ENCODE peak calls at places on chromosomes 4 and X, in nine cellular contexts. I, Z, A, K, N, R, U, E and X are unnamed samples.
A peak's percentile ranks its signal among the peaks of the same experiment; 100 is the strongest.

GRCh38 chrX:46125139-46125538 is 420.1 kb downstream of the ZNF674 start:
- DNase-seq in I (no peak), Z (no peak), A (no peak), K (peak; percentile 46), N (no peak), R (no peak), U (no peak), E (no peak), X (no peak)

GRCh38 chr4:94621491-94622080 is 136.2 kb upstream of the BMPR1B start:
- DNase-seq in I (no peak), Z (no peak), A (no peak), K (peak; percentile 44), N (no peak), R (no peak), U (no peak), E (no peak), X (no peak)

GRCh38 chrX:7062912-7063311 is 84.6 kb upstream of the STS start:
- DNase-seq in I (no peak), Z (no peak), A (no peak), K (no peak), N (no peak), R (no peak), U (no peak), E (no peak), X (no peak)

GRCh38 chr4:104896623-104897296 is 249.9 kb upstream of the TET2 start:
- DNase-seq in I (no peak), Z (no peak), A (no peak), K (no peak), N (no peak), R (no peak), U (no peak), E (no peak), X (no peak)

GRCh38 chr4:150515135-150515534 is 66.8 kb upstream of the MAB21L2 start:
- DNase-seq in I (no peak), Z (no peak), A (no peak), K (no peak), N (no peak), R (no peak), U (no peak), E (no peak), X (no peak)

GRCh38 chrX:64996805-64997204 is 20.6 kb upstream of the ZC4H2 start:
- DNase-seq in I (no peak), Z (no peak), A (no peak), K (no peak), N (no peak), R (no peak), U (no peak), E (no peak), X (no peak)

GRCh38 chrX:129980043-129980442 is 2.4 kb upstream of the BCORL1 start:
- DNase-seq in I (peak; percentile 71), Z (peak; percentile 53), A (no peak), K (peak; percentile 60), N (peak; percentile 16), R (peak; percentile 35), U (peak; percentile 55), E (peak; percentile 37), X (peak; percentile 20)

GRCh38 chr4:98508825-98509539 is 149.4 kb downstream of the TSPAN5 start:
- DNase-seq in I (no peak), Z (no peak), A (no peak), K (no peak), N (no peak), R (no peak), U (no peak), E (no peak), X (no peak)

GRCh38 chr4:2643555-2643954 is 107.1 kb downstream of the FAM193A start:
- DNase-seq in I (peak; percentile 38), Z (peak; percentile 6), A (peak; percentile 53), K (no peak), N (no peak), R (no peak), U (no peak), E (no peak), X (no peak)

GRCh38 chrX:103254921-103255455 is at the start of gene TCEAL8:
- DNase-seq in I (peak; percentile 89), Z (peak; percentile 89), A (peak; percentile 85), K (peak; percentile 73), N (peak; percentile 74), R (peak; percentile 72), U (peak; percentile 79), E (peak; percentile 71), X (peak; percentile 27)

GRCh38 chrX:10208953-10209352 is 52.2 kb downstream of the CLCN4 start:
- DNase-seq in I (no peak), Z (no peak), A (no peak), K (no peak), N (no peak), R (no peak), U (no peak), E (no peak), X (no peak)

GRCh38 chrX:43239356-43239755 is 416.7 kb upstream of the MAOA start:
- DNase-seq in I (no peak), Z (no peak), A (no peak), K (no peak), N (no peak), R (no peak), U (no peak), E (no peak), X (no peak)

GRCh38 chrX:148856505-148856904 is 356.1 kb downstream of the AFF2 start:
- DNase-seq in I (no peak), Z (no peak), A (no peak), K (no peak), N (no peak), R (no peak), U (no peak), E (no peak), X (no peak)

GRCh38 chrX:20454117-20454516 is 187.4 kb upstream of the RPS6KA3 start:
- DNase-seq in I (no peak), Z (no peak), A (no peak), K (no peak), N (no peak), R (no peak), U (no peak), E (no peak), X (no peak)

GRCh38 chr4:139740531-139741041 is 75.0 kb downstream of the MGST2 start:
- DNase-seq in I (peak; percentile 88), Z (peak; percentile 70), A (no peak), K (peak; percentile 62), N (no peak), R (peak; percentile 55), U (no peak), E (peak; percentile 62), X (no peak)

GRCh38 chr4:18669390-18669789 is 647.8 kb upstream of the LCORL start:
- DNase-seq in I (no peak), Z (no peak), A (no peak), K (no peak), N (no peak), R (no peak), U (no peak), E (no peak), X (no peak)

GRCh38 chr4:18666322-18666721 is 644.8 kb upstream of the LCORL start:
- DNase-seq in I (no peak), Z (no peak), A (no peak), K (no peak), N (no peak), R (no peak), U (no peak), E (no peak), X (no peak)

GRCh38 chr4:18670034-18670433 is 648.5 kb upstream of the LCORL start:
- DNase-seq in I (no peak), Z (no peak), A (no peak), K (no peak), N (no peak), R (no peak), U (no peak), E (no peak), X (no peak)

DNA sequence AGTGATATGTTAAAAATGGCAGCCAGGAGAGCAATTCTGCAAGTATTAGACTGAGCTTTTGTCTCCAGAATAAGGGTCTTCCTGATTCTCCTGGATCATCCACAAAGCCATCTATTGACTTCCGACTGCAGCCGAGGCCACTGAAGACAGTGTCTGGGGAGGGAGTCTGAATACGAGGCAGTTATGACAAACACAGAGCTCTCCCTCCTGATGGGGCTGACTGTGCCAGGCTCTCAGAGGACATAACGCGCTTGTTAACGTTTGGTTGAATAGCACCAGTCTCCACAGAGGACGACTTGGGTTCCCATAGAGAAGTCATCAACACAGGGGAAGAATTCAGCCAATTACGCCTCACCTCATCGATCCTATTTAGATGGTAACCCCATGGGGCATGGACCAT is 642.5 kb upstream of the LCORL start:
- DNase-seq in I (no peak), Z (no peak), A (no peak), K (no peak), N (no peak), R (no peak), U (no peak), E (no peak), X (no peak)
- TF ChIP-seq CTCF in I (no peak), Z (no peak), A (no peak), K (no peak), N (no peak), R (no peak), U (no peak), E (no peak), X (no peak)

GRCh38 chr4:110518889-110519490 is 43.0 kb downstream of the ENPEP start:
- DNase-seq in I (no peak), Z (no peak), A (no peak), K (peak; percentile 11), N (no peak), R (no peak), U (no peak), E (no peak), X (no peak)
- TF ChIP-seq CTCF in I (peak; percentile 52), Z (peak; percentile 74), A (peak; percentile 68), K (peak; percentile 66), N (peak; percentile 60), R (peak; percentile 81), U (peak; percentile 32), E (peak; percentile 72), X (no peak)

GRCh38 chrX:69503228-69503834 is 795 bp upstream of the NALF2 start:
- DNase-seq in I (no peak), Z (no peak), A (no peak), K (no peak), N (no peak), R (no peak), U (no peak), E (no peak), X (no peak)
- TF ChIP-seq CTCF in I (no peak), Z (no peak), A (no peak), K (no peak), N (no peak), R (peak; percentile 36), U (no peak), E (no peak), X (no peak)

GRCh38 chrX:37644381-37645305 is 40.9 kb upstream of the XK start:
- DNase-seq in I (no peak), Z (no peak), A (no peak), K (no peak), N (no peak), R (no peak), U (no peak), E (no peak), X (no peak)

GRCh38 chrX:37652053-37652452 is 33.5 kb upstream of the XK start:
- DNase-seq in I (no peak), Z (no peak), A (no peak), K (no peak), N (peak; percentile 13), R (no peak), U (no peak), E (no peak), X (no peak)

DNA sequence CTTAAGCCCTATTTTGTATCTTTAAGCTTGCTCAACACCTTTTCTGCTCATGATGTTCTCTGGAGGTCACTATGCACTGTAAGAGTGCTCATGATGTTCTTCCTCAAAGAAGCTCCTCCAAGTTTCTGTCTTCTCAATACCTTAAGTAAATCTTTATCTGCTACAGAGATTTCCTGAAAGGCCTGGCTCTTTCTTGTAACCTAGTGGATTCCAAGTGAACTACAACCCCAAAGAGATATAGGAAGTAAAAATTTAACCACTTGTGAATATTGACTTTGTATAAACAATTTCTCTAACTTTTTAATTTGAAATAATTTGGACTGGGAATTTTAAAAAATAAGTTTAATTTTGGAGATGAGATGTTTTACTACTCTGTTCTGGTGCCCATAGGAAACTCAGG is 39.3 kb upstream of the XK start:
- DNase-seq in I (no peak), Z (no peak), A (no peak), K (peak; percentile 11), N (no peak), R (no peak), U (no peak), E (no peak), X (no peak)
- TF ChIP-seq CTCF in I (no peak), Z (no peak), A (no peak), K (no peak), N (no peak), R (no peak), U (no peak), E (no peak), X (no peak)